ENCODE peak calls at places on chromosomes 6 and 20, in six cellular contexts. Z, Q, S, B, G and P are unnamed samples. For H3K36me3, the result is how much of the 10 kb centered on the place peaks cover.

GRCh38 chr20:45117581-45117980 is 2.6 kb upstream of the WFDC5 start:
- DNase-seq in S (no peak), B (no peak), G (no peak), Q (no peak), Z (no peak), P (no peak)

GRCh38 chr6:35497571-35498406 is 910 bp upstream of the TEAD3 start:
- DNase-seq in Q (peak), B (peak), G (peak), Z (peak), S (peak), P (peak)

GRCh38 chr20:50886184-50886790 is 45.0 kb downstream of the ADNP start:
- DNase-seq in S (no peak), G (no peak), Z (no peak), B (no peak), Q (no peak), P (no peak)

GRCh38 chr6:4573958-4574481 is 202.2 kb upstream of the CDYL start:
- DNase-seq in B (peak), G (no peak), Z (no peak), Q (no peak), S (peak), P (no peak)

GRCh38 chr20:17648782-17649730 is 33.0 kb downstream of the RRBP1 start:
- DNase-seq in Q (no peak), S (no peak), Z (peak), B (no peak), G (no peak), P (peak)

GRCh38 chr6:166025149-166025898 is 142.3 kb downstream of the TBXT start:
- DNase-seq in Q (no peak), G (no peak), S (no peak), Z (no peak), B (peak), P (no peak)

GRCh38 chr6:141203902-141204575 is 928.7 kb upstream of the GJE1 start:
- DNase-seq in S (no peak), G (no peak), Z (no peak), B (peak), Q (no peak), P (no peak)

GRCh38 chr6:111061493-111061892 is 25.8 kb upstream of the SLC16A10 start:
- DNase-seq in S (no peak), G (no peak), B (no peak), Z (no peak), Q (no peak), P (no peak)

GRCh38 chr6:127737768-127738167 is 160.8 kb downstream of the C6orf58 start:
- DNase-seq in Z (no peak), G (no peak), S (peak), Q (no peak), B (no peak), P (no peak)

GRCh38 chr20:45419188-45420091 is 3.5 kb downstream of the PIGT start:
- DNase-seq in Z (no peak), Q (peak), G (peak), S (no peak), B (peak), P (peak)

GRCh38 chr20:38692436-38693411 is 31.6 kb upstream of the SLC32A1 start:
- DNase-seq in Q (peak), Z (peak), S (peak), B (peak), G (peak), P (peak)

GRCh38 chr20:32052792-32053362 is 835 bp downstream of the HCK start:
- DNase-seq in S (no peak), Z (peak), Q (no peak), G (peak), B (no peak), P (peak)

GRCh38 chr6:98828991-98829411 is 5.4 kb upstream of the POU3F2 start:
- DNase-seq in S (no peak), Q (no peak), G (no peak), B (no peak), Z (peak), P (no peak)

GRCh38 chr6:36906539-36906938 is 20.8 kb downstream of the C6orf89 start:
- DNase-seq in Z (no peak), B (no peak), S (no peak), Q (peak), G (peak), P (no peak)

GRCh38 chr6:113184736-113185135 is 672.4 kb upstream of the MARCKS start:
- DNase-seq in S (no peak), B (peak), G (no peak), Z (no peak), Q (no peak), P (no peak)

GRCh38 chr6:155126727-155127439 is 131.8 kb downstream of the TIAM2 start:
- DNase-seq in G (peak), Q (peak), Z (no peak), S (peak), B (peak), P (no peak)

GRCh38 chr6:168163096-168163731 is 84.2 kb upstream of the FRMD1 start:
- DNase-seq in B (peak), S (peak), Z (no peak), Q (no peak), G (peak), P (no peak)

GRCh38 chr6:129691709-129692108 is 18.3 kb downstream of the ARHGAP18 start:
- DNase-seq in Z (no peak), Q (no peak), G (no peak), S (no peak), B (no peak), P (no peak)

GRCh38 chr6:161631676-161632194 is 357.9 kb upstream of the AGPAT4 start:
- DNase-seq in B (peak), Z (no peak), S (no peak), G (no peak), Q (peak), P (no peak)

GRCh38 chr6:163457637-163458561 is 43.4 kb downstream of the QKI start:
- DNase-seq in S (peak), G (peak), B (peak), Q (peak), Z (peak), P (peak)

GRCh38 chr6:157710604-157711003 is 112.4 kb upstream of the SNX9 start:
- DNase-seq in B (peak), G (peak), Z (no peak), Q (no peak), S (no peak), P (no peak)

GRCh38 chr6:129212081-129212480 is 329.1 kb downstream of the LAMA2 start:
- DNase-seq in G (no peak), B (peak), S (no peak), Z (no peak), Q (no peak), P (no peak)

GRCh38 chr6:39152247-39152646 is 37.3 kb upstream of the SAYSD1 start:
- DNase-seq in B (no peak), G (no peak), S (no peak), Z (no peak), Q (no peak), P (no peak)

GRCh38 chr6:12266571-12266970 is 23.6 kb upstream of the EDN1 start:
- DNase-seq in G (no peak), Q (no peak), B (peak), S (no peak), Z (no peak), P (no peak)

GRCh38 chr6:125164696-125165095 is 11.1 kb downstream of the TPD52L1 start:
- DNase-seq in Q (no peak), B (no peak), Z (no peak), S (no peak), G (no peak), P (no peak)

GRCh38 chr6:166927240-166927941 is 29.0 kb downstream of the RNASET2 start:
- DNase-seq in G (no peak), Z (no peak), B (no peak), Q (no peak), S (no peak), P (no peak)

GRCh38 chr20:33262658-33263065 is 20.4 kb upstream of the BPIFB1 start:
- DNase-seq in S (peak), B (peak), G (peak), Z (peak), Q (peak), P (no peak)

GRCh38 chr6:21899708-21900107 is 306.2 kb downstream of the SOX4 start:
- DNase-seq in Q (peak), B (peak), G (no peak), S (no peak), Z (no peak), P (no peak)

GRCh38 chr6:38517005-38517404 is 122.7 kb downstream of the BTBD9 start:
- DNase-seq in G (no peak), Z (no peak), B (no peak), Q (no peak), S (peak), P (no peak)

GRCh38 chr6:164185342-164185920 is 770.9 kb downstream of the QKI start:
- DNase-seq in B (no peak), Z (no peak), S (no peak), G (no peak), Q (no peak), P (no peak)

GRCh38 chr6:53565886-53566285 is 21.0 kb upstream of the GCLC start:
- DNase-seq in Q (no peak), Z (no peak), G (peak), B (peak), S (no peak), P (no peak)

GRCh38 chr6:72553531-72554202 is 68.2 kb upstream of the KCNQ5 start:
- DNase-seq in Q (peak), G (no peak), S (no peak), B (peak), Z (peak), P (no peak)

DNA sequence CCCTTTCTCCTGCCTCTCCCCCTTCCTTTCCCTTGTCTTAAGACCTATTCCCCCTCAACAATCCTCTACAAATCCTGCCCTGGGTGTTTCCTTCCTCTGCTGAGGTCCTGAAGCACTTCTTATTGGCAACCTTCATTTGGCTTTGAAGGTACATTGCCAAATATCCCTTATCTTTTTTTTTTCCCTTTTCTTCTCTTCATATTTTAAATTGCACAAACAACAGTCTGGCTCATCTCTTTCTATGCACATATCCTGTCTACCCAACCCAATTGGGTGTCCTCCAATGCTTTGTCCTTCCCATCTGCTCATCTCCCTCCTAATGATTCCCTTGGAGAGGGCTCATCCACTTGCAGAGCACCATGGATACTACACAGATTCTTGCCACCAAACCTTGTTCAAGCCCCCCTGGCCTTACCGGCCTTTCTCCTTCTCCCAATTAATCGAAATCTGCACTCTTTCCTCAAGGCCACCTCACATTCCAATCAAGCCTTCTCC is 537.9 kb upstream of the JARID2 start:
- DNase-seq in S (no peak), Q (no peak), G (no peak), B (no peak), Z (no peak), P (no peak)
- H3K27ac ChIP-seq in S (no peak), Q (no peak), G (no peak), B (no peak), Z (no peak), P (no peak)

DNA sequence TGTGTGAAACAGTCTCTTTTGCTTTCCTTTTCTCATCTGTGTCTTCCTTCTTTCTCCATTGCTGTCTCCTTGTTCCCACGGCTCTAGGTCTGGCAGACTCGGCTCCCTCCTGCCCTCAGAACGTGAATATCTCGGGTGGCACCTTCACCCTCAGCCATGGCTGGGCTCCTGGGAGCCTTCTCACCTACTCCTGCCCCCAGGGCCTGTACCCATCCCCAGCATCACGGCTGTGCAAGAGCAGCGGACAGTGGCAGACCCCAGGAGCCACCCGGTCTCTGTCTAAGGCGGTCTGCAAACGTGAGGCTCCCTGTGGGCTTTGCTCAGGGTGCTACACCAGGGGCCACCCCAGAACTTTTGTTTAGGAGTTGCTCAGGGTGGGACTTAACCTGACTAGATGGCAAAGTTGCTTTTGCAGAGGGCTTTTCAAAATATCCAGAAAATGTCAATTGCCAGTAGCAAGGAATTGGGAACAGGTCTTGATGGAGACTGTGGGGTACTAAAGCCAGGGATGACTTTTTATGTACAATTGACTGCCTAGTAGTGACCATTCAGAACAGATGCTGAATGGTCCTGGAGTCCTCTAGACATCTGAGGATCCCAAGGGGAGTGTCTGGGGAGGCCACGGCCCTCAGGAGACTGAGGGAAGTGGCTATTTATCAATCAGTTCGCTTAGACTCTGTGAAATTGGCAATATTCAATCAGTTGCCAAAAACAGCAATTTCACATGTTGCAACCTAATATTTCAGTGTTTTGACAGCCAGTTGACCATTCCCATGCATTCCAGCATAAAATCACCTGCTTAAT is 553 bp downstream of the C2 start:
- DNase-seq in Z (no peak), S (no peak), Q (no peak), G (no peak), B (no peak), P (no peak)
- H3K4me3 ChIP-seq in Z (no peak), S (no peak), Q (no peak), G (peak), B (no peak), P (peak)

DNA sequence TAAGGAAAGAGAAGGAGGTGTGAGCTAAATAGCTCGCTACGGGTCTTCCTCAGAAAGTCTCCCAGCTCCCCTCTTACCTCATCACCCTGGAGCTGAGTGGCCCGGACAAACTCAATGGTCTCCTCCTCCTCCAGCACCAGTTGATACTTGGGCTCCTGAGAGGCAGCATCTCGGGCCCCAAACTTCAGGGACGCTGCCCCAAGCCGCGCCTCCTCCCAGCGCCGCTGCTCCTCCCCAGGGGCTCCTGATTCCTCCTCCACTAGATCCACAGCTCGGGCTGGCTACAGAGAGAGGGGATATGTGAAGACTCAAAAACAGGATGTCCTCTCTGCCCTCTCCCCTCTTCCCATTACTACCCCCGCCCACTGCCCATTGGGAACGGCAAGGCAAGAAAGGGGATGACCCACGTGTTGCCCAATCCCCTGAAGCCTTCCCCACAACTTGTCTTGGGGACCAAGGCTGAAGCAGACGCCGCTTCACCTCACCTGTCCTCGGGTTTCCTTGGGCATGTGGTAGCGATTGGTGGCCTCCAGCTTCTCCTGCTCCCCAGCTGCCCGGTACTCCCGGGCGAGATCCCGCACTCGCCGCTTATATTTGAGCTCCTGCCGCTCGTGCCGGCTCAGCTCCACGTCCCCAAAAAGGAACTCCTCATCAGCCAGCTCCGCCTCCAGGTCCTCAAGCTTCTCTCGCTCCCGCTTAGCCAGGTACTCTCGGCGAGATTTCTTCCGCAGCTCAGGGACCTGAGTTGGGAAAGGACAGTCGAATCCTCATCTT is 7.6 kb downstream of the DHX16 start:
- DNase-seq in Z (no peak), G (no peak), B (no peak), S (no peak), Q (no peak), P (no peak)
- H3K36me3 ChIP-seq in Z (under half), G (half or more), B (half or more), S (under half), Q (under half), P (half or more)

DNA sequence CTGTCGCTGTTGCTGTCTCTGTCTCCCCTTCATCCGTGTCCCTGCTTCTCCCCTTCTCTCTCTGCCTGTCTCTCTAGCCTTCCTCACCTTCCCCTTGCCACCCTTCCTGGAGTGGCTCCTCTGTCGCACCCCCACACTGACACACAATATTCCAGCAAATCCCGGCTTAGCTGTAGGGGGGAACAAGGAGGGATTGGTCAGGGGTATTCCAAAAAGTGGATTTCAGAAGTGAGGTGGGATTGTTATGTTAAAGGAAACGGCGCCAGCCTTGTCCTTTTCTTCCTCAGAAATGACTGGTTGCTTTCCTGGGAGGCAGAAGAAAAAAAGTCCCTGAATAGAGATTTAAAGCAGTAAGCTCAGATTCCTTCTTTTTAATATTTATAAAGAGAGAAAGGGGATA is 76.3 kb upstream of the SIRPA start:
- DNase-seq in G (peak), B (no peak), Q (no peak), Z (peak), S (no peak), P (no peak)
- H3K27ac ChIP-seq in G (peak), B (no peak), Q (no peak), Z (peak), S (no peak), P (peak)

GRCh38 chr20:47577271-47577670 is 75.6 kb downstream of the NCOA3 start:
- DNase-seq in G (no peak), Z (no peak), B (no peak), Q (no peak), S (no peak), P (no peak)

GRCh38 chr20:47572105-47572729 is 70.5 kb downstream of the NCOA3 start:
- DNase-seq in S (no peak), Z (no peak), G (no peak), B (no peak), Q (no peak), P (no peak)

GRCh38 chr20:47576516-47577033 is 74.9 kb downstream of the NCOA3 start:
- DNase-seq in S (peak), Q (peak), Z (peak), B (peak), G (peak), P (peak)

GRCh38 chr20:47573586-47573985 is 71.9 kb downstream of the NCOA3 start:
- DNase-seq in G (no peak), Q (no peak), B (no peak), S (no peak), Z (peak), P (no peak)

GRCh38 chr20:47574616-47575401 is 73.1 kb downstream of the NCOA3 start:
- DNase-seq in Z (peak), G (no peak), S (no peak), Q (peak), B (peak), P (no peak)
- H3K4me3 ChIP-seq in Z (no peak), G (no peak), S (no peak), Q (no peak), B (no peak), P (no peak)

GRCh38 chr6:96809119-96809518 is 28.2 kb downstream of the GPR63 start:
- DNase-seq in Q (no peak), S (peak), B (peak), G (no peak), Z (no peak), P (no peak)
- H3K36me3 ChIP-seq in Q (under half), S (under half), B (under half), G (under half), Z (under half), P (under half)

DNA sequence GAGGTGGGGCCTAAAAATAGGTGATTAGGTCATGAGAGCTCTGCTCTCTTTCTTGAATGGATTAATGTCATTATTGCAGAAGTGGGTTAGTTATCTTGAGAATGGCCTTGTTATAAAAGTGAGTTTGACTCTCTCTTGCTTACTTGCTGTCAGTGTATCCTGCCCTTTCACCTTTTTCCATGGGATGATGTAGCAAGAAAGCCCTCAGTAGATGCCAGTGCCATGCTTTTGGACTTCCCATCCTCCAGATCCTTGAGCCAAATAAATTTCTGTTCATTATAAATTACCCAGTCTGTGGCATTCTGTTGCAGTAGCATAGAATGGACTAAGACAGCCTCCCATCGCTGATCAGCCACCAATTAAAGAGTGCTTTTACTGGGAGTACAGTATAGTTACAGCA is 40.1 kb downstream of the UTRN start:
- DNase-seq in Q (no peak), G (no peak), Z (no peak), B (no peak), S (no peak), P (no peak)
- H3K27ac ChIP-seq in Q (no peak), G (no peak), Z (peak), B (no peak), S (no peak), P (no peak)

GRCh38 chr20:2691663-2692035 is 931 bp upstream of the EBF4 start:
- DNase-seq in S (no peak), B (no peak), Z (no peak), Q (no peak), G (no peak), P (no peak)
- H3K4me3 ChIP-seq in S (peak), B (no peak), Z (peak), Q (no peak), G (peak), P (peak)

GRCh38 chr6:17628873-17629272 is 28.8 kb downstream of the FAM8A1 start:
- DNase-seq in Z (no peak), B (no peak), S (no peak), Q (no peak), G (no peak), P (no peak)
- H3K36me3 ChIP-seq in Z (half or more), B (half or more), S (under half), Q (under half), G (under half), P (half or more)

GRCh38 chr20:35947907-35948306 is 6.4 kb downstream of the SCAND1 start:
- DNase-seq in Q (no peak), S (no peak), B (no peak), G (no peak), Z (no peak), P (no peak)
- H3K27ac ChIP-seq in Q (no peak), S (no peak), B (no peak), G (no peak), Z (no peak), P (peak)